ENCODE peak calls at places on chromosomes 13 and 19, in ten cellular contexts. T is left kidney; C is M059J; Y is activated naive CD4-positive, alpha-beta T cell treated with Interleukin-2 at 50 U/mL for 16 hours; F is pulmonary artery endothelial cell; E is NCI-H1092 treated with DMSO at 0.1 percent for 48 hours; P is AG04450; U is G401; N is memory B cell; O is WTC11. H is an unnamed sample.

GRCh38 chr13:30743319-30744055 is 8.1 kb downstream of the ALOX5AP start:
- DNase-seq in U (no peak), F (peak), C (peak), O (no peak), P (peak), T (peak), N (no peak), E (no peak), Y (no peak), H (peak)

GRCh38 chr13:102710261-102710679 is 15.4 kb upstream of the METTL21C start:
- DNase-seq in F (no peak), P (no peak), O (no peak), Y (no peak), E (no peak), N (no peak), T (no peak), U (no peak), C (no peak), H (no peak)

GRCh38 chr19:48509467-48510194 is 2.0 kb downstream of the LMTK3 start:
- DNase-seq in N (no peak), U (peak), Y (no peak), F (no peak), T (no peak), C (no peak), E (no peak), P (no peak), O (no peak), H (peak)

GRCh38 chr19:2478324-2478755 is 2.4 kb downstream of the GADD45B start:
- DNase-seq in P (no peak), T (peak), N (no peak), Y (peak), O (no peak), C (peak), F (no peak), U (peak), E (no peak), H (no peak)

GRCh38 chr13:59423708-59424355 is 739.9 kb downstream of the DIAPH3 start:
- DNase-seq in E (no peak), N (no peak), Y (no peak), O (no peak), T (no peak), C (no peak), F (no peak), P (no peak), U (no peak), H (no peak)

GRCh38 chr13:113837554-113838355 is 26.1 kb downstream of the GAS6 start:
- DNase-seq in P (peak), E (no peak), Y (no peak), C (peak), F (peak), O (no peak), U (peak), N (no peak), T (no peak), H (peak)

GRCh38 chr19:6828306-6828697 is 55.8 kb downstream of the VAV1 start:
- DNase-seq in T (no peak), P (no peak), O (no peak), E (no peak), N (no peak), Y (no peak), U (no peak), F (no peak), C (peak), H (peak)

GRCh38 chr19:49890349-49891311 is 6.1 kb downstream of the IL4I1 start:
- DNase-seq in O (peak), Y (peak), P (no peak), N (peak), T (no peak), E (peak), U (no peak), C (no peak), F (no peak), H (no peak)

GRCh38 chr19:44142014-44142523 is 715 bp downstream of the ZNF234 start:
- DNase-seq in E (no peak), U (peak), P (no peak), T (no peak), Y (peak), N (no peak), O (no peak), F (no peak), C (peak), H (no peak)